ENCODE peak calls at places on chromosomes 5 and 9, in five cellular contexts. M is cardiac muscle cell, L is choroid plexus epithelial cell, Z is heart left ventricle, H is aorta. F is an unnamed sample.

GRCh38 chr5:136638084-136638483 is 272.7 kb upstream of the TRPC7 start:
- DNase-seq in H (no peak), M (no peak), Z (no peak), L (peak; percentile 68), F (no peak)

GRCh38 chr5:171612749-171613148 is 172.9 kb upstream of the SMIM23 start:
- DNase-seq in Z (no peak), H (no peak), M (no peak), L (no peak), F (no peak)

GRCh38 chr5:143350790-143351603 is 52.5 kb downstream of the NR3C1 start:
- DNase-seq in M (no peak), L (peak; percentile 83), H (no peak), Z (no peak), F (peak; percentile 77)

GRCh38 chr5:154386952-154387629 is 58.7 kb upstream of the SAP30L start:
- DNase-seq in L (no peak), H (no peak), Z (no peak), M (no peak), F (no peak)

GRCh38 chr9:112527959-112528358 is 41.3 kb downstream of the KIAA1958 start:
- DNase-seq in M (no peak), H (no peak), Z (no peak), L (no peak), F (no peak)

GRCh38 chr5:164420161-164420560 is 914.7 kb downstream of the MAT2B start:
- DNase-seq in Z (no peak), M (no peak), H (no peak), L (no peak), F (no peak)

GRCh38 chr9:20200900-20201495 is 412.2 kb upstream of the SLC24A2 start:
- DNase-seq in H (no peak), M (no peak), L (no peak), Z (no peak), F (no peak)

GRCh38 chr5:175590471-175590881 is 67.4 kb upstream of the HRH2 start:
- DNase-seq in H (no peak), L (peak; percentile 38), Z (no peak), M (no peak), F (peak; percentile 10)

GRCh38 chr9:82597225-82598158 is 465.4 kb downstream of the RASEF start:
- DNase-seq in Z (no peak), H (no peak), L (peak; percentile 48), M (no peak), F (no peak)

GRCh38 chr9:127683723-127684122 is 23.1 kb upstream of the CFAP157 start:
- DNase-seq in M (no peak), Z (no peak), H (no peak), L (peak; percentile 80), F (peak; percentile 44)

GRCh38 chr5:151781201-151781600 is 9.4 kb downstream of the G3BP1 start:
- DNase-seq in M (no peak), Z (no peak), H (no peak), L (no peak), F (no peak)

GRCh38 chr9:75855509-75855908 is 35.0 kb upstream of the PCSK5 start:
- DNase-seq in M (peak; percentile 46), L (peak; percentile 68), Z (no peak), H (no peak), F (no peak)

GRCh38 chr9:117546894-117547293 is 132.0 kb upstream of the ASTN2 start:
- DNase-seq in H (no peak), L (no peak), Z (peak; percentile 25), M (no peak), F (no peak)

GRCh38 chr9:133701321-133701980 is 36.7 kb downstream of the SARDH start:
- DNase-seq in M (no peak), Z (peak; percentile 12), H (peak; percentile 38), L (no peak), F (no peak)

GRCh38 chr9:69476016-69476415 is 151.0 kb downstream of the ENTREP1 start:
- DNase-seq in Z (no peak), M (peak; percentile 15), H (no peak), L (no peak), F (no peak)

GRCh38 chr9:112186695-112187094 is 11.6 kb upstream of the SUSD1 start:
- DNase-seq in M (no peak), H (no peak), Z (no peak), L (no peak), F (no peak)

GRCh38 chr9:131494296-131494870 is 8.3 kb upstream of the POMT1 start:
- DNase-seq in Z (no peak), L (no peak), M (no peak), H (no peak), F (no peak)

GRCh38 chr9:131499254-131499653 is 3.5 kb upstream of the POMT1 start:
- DNase-seq in L (no peak), Z (no peak), M (no peak), H (no peak), F (no peak)

GRCh38 chr9:131495726-131496292 is 6.9 kb upstream of the POMT1 start:
- DNase-seq in Z (no peak), L (no peak), H (no peak), M (no peak), F (no peak)

GRCh38 chr9:131500377-131500776 is 2.3 kb upstream of the POMT1 start:
- DNase-seq in Z (no peak), M (no peak), L (no peak), H (no peak), F (no peak)

DNA sequence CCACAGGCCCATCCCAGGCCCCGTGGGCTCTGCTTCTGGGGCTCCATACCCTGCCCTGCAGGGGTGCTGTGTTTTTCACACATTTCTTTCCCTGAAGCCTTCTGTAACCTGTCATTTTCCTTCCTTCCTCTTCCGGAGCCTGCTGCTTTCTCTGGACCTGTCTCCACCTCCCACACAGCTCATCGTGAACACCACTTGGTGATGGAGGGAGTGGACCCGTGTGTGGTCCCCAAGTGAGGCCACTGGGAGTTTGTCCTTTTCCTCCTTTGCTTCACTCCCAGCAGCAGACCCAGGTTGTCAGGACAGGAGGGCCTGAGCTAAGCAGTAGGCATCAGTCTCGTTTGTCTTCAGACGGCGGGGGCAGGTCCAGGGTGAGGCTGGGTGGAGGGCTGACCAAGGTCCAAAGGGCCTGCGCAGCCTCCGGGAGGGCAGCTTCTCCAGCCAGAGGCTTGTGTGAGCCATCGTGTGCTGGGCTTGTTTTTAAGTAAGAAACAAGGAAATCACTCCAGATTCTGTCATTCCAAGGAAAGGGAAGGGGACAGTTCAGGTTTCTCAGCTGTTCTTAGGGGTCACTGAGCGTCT is 5.8 kb upstream of the POMT1 start:
- DNase-seq in L (no peak), H (no peak), M (no peak), Z (no peak), F (no peak)
- H3K4me3 ChIP-seq in L (no peak overlapping the region), H (no peak overlapping the region), M (no peak overlapping the region), Z (no peak overlapping the region), F (no peak overlapping the region)

DNA sequence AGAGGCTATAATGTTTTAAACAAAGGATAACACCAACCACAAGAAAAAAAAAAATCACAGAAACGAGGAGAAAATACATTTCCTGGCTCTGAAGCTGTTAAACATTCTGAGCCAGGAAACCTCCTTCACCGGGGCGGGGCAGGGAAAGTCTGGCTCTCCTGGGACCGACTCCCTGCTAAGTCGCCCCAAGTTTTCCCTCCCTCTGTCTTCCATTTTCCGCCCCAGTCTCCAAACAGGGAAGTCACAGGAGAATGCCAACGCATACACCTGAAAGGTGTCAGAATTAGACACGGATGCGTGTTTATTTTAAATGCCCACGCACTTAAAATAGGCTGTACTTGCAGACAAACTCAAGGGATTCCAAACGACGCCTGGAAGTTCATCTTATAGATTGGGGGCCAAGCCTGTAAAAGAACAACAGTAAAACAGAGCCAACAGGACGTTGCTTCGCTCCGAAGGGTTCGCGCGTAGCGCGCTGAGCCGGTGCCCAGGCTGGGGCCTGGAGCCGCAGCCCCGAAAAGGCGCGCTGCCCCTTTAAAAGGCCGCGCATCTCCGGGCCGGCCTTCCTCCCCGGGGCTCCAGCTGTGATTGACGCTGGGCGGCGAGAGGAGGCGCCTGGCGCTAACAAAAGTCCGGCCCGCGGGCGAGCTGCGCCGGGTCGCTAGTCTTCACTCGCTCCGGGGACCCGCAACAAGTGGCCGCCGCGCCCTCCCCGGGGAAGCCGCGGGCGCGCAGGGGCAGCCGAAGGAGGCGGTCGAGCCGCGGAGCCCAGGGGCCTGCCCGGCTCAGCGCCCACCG is at the start of gene FBXL7:
- DNase-seq in H (peak; percentile 88), Z (peak; percentile 89), M (peak; percentile 92), L (peak; percentile 85), F (no peak)
- H3K4me3 ChIP-seq in H (peak within 1 kb of the TSS; percentile 98), Z (peak within 1 kb of the TSS; percentile 78), M (peak within 1 kb of the TSS; percentile 92), L (peak within 1 kb of the TSS; percentile 86), F (peak within 1 kb of the TSS; percentile 85)

DNA sequence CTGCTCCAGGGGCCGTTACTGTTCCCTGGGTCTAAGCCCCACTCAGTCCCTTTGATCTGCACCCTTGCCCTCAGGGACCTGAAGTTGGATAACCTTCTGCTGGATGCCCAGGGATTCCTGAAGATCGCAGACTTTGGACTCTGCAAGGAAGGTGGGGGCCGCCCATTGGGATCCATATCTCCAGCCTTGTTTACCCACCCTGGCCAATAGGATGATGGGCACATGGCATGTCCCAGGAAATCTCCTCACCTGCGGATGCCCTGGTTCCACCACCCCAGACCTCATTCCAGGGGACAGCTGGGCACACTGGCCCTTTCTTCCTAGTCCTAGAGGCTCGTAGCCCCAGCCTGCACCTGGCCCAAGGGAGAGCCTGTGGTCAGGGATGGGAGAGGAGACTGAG is 5.5 kb downstream of the ZDHHC12 start:
- DNase-seq in L (no peak), H (no peak), M (no peak), Z (no peak), F (no peak)
- H3K4me3 ChIP-seq in L (no peak overlapping the region), H (no peak overlapping the region), M (no peak overlapping the region), Z (no peak overlapping the region), F (no peak overlapping the region)

GRCh38 chr9:137256839-137257238 is 1.7 kb downstream of the NELFB start:
- DNase-seq in Z (no peak), H (no peak), M (no peak), L (no peak), F (no peak)
- H3K4me3 ChIP-seq in Z (peak overlapping the region; percentile 99), H (no peak overlapping the region), M (no peak overlapping the region), L (peak overlapping the region; percentile 5), F (peak overlapping the region; percentile 88)

DNA sequence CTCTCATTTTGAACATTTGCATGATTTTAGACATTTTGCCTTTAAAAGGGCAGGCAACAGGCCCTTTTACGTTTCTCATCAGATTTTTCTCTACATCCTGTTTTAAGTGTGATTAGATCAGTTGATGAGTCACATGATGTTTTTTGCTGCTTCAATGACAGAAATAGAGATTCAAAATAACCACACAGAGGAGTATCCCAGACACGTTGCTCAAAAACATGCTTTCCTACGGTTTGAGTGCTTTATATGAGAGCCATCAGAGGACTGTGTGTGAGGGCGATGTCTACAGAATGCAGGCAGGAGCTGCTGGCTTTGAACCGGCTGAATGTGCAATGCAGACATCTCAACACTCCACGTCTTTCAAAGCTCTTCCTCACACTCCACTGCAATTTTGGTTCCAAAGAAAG is 42.1 kb downstream of the OTULIN start:
- DNase-seq in H (no peak), L (peak; percentile 78), Z (no peak), M (no peak), F (peak; percentile 41)
- H3K4me3 ChIP-seq in H (no peak overlapping the region), L (no peak overlapping the region), Z (no peak overlapping the region), M (no peak overlapping the region), F (no peak overlapping the region)

F was measured in AG04449.